ENCODE peak calls at places on chromosomes 13 and 19, in nine cellular contexts. One of them, this sample, is unnamed.

GRCh38 chr19:9673912-9674668 is 810 bp downstream of the ZNF562 start:
- DNase-seq in upper lobe of right lung: no peak
- DNase-seq in activated naive CD4-positive, alpha-beta T cell: no peak
- DNase-seq in NCI-H1436: no peak
- DNase-seq in stimulated activated CD4-positive, alpha-beta T cell treated with anti-CD3 and anti-CD28 coated beads, Interleukin-2, amount 100 ng/mL, for 24 hours: peak; percentile 15
- DNase-seq in left ventricle myocardium superior: no peak
- DNase-seq in CD8-positive, alpha-beta T cell: no peak
- DNase-seq in GM10248: no peak
- DNase-seq in GM19239: no peak
- DNase-seq in this sample: no peak

GRCh38 chr13:110323172-110323851 is 16.2 kb downstream of the COL4A2 start:
- DNase-seq in GM19239: no peak
- DNase-seq in GM10248: no peak
- DNase-seq in NCI-H1436: no peak
- DNase-seq in upper lobe of right lung: no peak
- DNase-seq in left ventricle myocardium superior: no peak
- DNase-seq in activated naive CD4-positive, alpha-beta T cell: no peak
- DNase-seq in stimulated activated CD4-positive, alpha-beta T cell treated with anti-CD3 and anti-CD28 coated beads, Interleukin-2, amount 100 ng/mL, for 24 hours: no peak
- DNase-seq in CD8-positive, alpha-beta T cell: no peak
- DNase-seq in this sample: peak; percentile 95

GRCh38 chr19:13115936-13116281 is 631 bp downstream of the TRMT1 start:
- DNase-seq in left ventricle myocardium superior: no peak
- DNase-seq in stimulated activated CD4-positive, alpha-beta T cell treated with anti-CD3 and anti-CD28 coated beads, Interleukin-2, amount 100 ng/mL, for 24 hours: no peak
- DNase-seq in activated naive CD4-positive, alpha-beta T cell: no peak
- DNase-seq in GM10248: no peak
- DNase-seq in CD8-positive, alpha-beta T cell: no peak
- DNase-seq in NCI-H1436: no peak
- DNase-seq in GM19239: no peak
- DNase-seq in upper lobe of right lung: no peak
- DNase-seq in this sample: no peak

GRCh38 chr19:18697680-18698079 is 14.2 kb downstream of the CRTC1 start:
- DNase-seq in left ventricle myocardium superior: peak; percentile 57
- DNase-seq in activated naive CD4-positive, alpha-beta T cell: no peak
- DNase-seq in stimulated activated CD4-positive, alpha-beta T cell treated with anti-CD3 and anti-CD28 coated beads, Interleukin-2, amount 100 ng/mL, for 24 hours: no peak
- DNase-seq in CD8-positive, alpha-beta T cell: no peak
- DNase-seq in GM19239: no peak
- DNase-seq in NCI-H1436: no peak
- DNase-seq in upper lobe of right lung: peak; percentile 85
- DNase-seq in GM10248: no peak
- DNase-seq in this sample: no peak

GRCh38 chr13:105804561-105805190 is 730.8 kb downstream of the EFNB2 start:
- DNase-seq in GM10248: no peak
- DNase-seq in GM19239: no peak
- DNase-seq in CD8-positive, alpha-beta T cell: no peak
- DNase-seq in left ventricle myocardium superior: no peak
- DNase-seq in activated naive CD4-positive, alpha-beta T cell: no peak
- DNase-seq in stimulated activated CD4-positive, alpha-beta T cell treated with anti-CD3 and anti-CD28 coated beads, Interleukin-2, amount 100 ng/mL, for 24 hours: no peak
- DNase-seq in upper lobe of right lung: no peak
- DNase-seq in NCI-H1436: no peak
- DNase-seq in this sample: no peak

GRCh38 chr13:101360525-101360924 is 55.8 kb downstream of the NALCN start:
- DNase-seq in GM10248: no peak
- DNase-seq in NCI-H1436: no peak
- DNase-seq in GM19239: no peak
- DNase-seq in stimulated activated CD4-positive, alpha-beta T cell treated with anti-CD3 and anti-CD28 coated beads, Interleukin-2, amount 100 ng/mL, for 24 hours: no peak
- DNase-seq in left ventricle myocardium superior: no peak
- DNase-seq in upper lobe of right lung: no peak
- DNase-seq in CD8-positive, alpha-beta T cell: no peak
- DNase-seq in activated naive CD4-positive, alpha-beta T cell: no peak
- DNase-seq in this sample: no peak

GRCh38 chr13:94595006-94595942 is 678 bp downstream of the TGDS start:
- DNase-seq in activated naive CD4-positive, alpha-beta T cell: no peak
- DNase-seq in CD8-positive, alpha-beta T cell: peak; percentile 36
- DNase-seq in GM10248: peak; percentile 27
- DNase-seq in upper lobe of right lung: no peak
- DNase-seq in NCI-H1436: no peak
- DNase-seq in stimulated activated CD4-positive, alpha-beta T cell treated with anti-CD3 and anti-CD28 coated beads, Interleukin-2, amount 100 ng/mL, for 24 hours: peak; percentile 44
- DNase-seq in GM19239: no peak
- DNase-seq in left ventricle myocardium superior: peak; percentile 30
- DNase-seq in this sample: no peak

GRCh38 chr19:38647966-38648788 is 728 bp downstream of the ACTN4 start:
- DNase-seq in GM19239: no peak
- DNase-seq in CD8-positive, alpha-beta T cell: no peak
- DNase-seq in left ventricle myocardium superior: no peak
- DNase-seq in upper lobe of right lung: no peak
- DNase-seq in NCI-H1436: no peak
- DNase-seq in activated naive CD4-positive, alpha-beta T cell: no peak
- DNase-seq in GM10248: no peak
- DNase-seq in stimulated activated CD4-positive, alpha-beta T cell treated with anti-CD3 and anti-CD28 coated beads, Interleukin-2, amount 100 ng/mL, for 24 hours: no peak
- DNase-seq in this sample: no peak

GRCh38 chr19:1852294-1852646 is 4.0 kb upstream of the REXO1 start:
- DNase-seq in NCI-H1436: peak; percentile 21
- DNase-seq in GM10248: no peak
- DNase-seq in activated naive CD4-positive, alpha-beta T cell: no peak
- DNase-seq in left ventricle myocardium superior: peak; percentile 37
- DNase-seq in GM19239: no peak
- DNase-seq in CD8-positive, alpha-beta T cell: no peak
- DNase-seq in stimulated activated CD4-positive, alpha-beta T cell treated with anti-CD3 and anti-CD28 coated beads, Interleukin-2, amount 100 ng/mL, for 24 hours: peak; percentile 51
- DNase-seq in upper lobe of right lung: no peak
- DNase-seq in this sample: no peak

GRCh38 chr13:20303636-20304035 is 71.5 kb upstream of the GJB6 start:
- DNase-seq in NCI-H1436: no peak
- DNase-seq in left ventricle myocardium superior: no peak
- DNase-seq in stimulated activated CD4-positive, alpha-beta T cell treated with anti-CD3 and anti-CD28 coated beads, Interleukin-2, amount 100 ng/mL, for 24 hours: no peak
- DNase-seq in GM19239: no peak
- DNase-seq in upper lobe of right lung: no peak
- DNase-seq in activated naive CD4-positive, alpha-beta T cell: no peak
- DNase-seq in CD8-positive, alpha-beta T cell: no peak
- DNase-seq in GM10248: no peak
- DNase-seq in this sample: no peak

GRCh38 chr19:2478756-2479555 is 3.0 kb downstream of the GADD45B start:
- DNase-seq in GM19239: no peak
- DNase-seq in left ventricle myocardium superior: peak; percentile 88
- DNase-seq in GM10248: peak; percentile 68
- DNase-seq in CD8-positive, alpha-beta T cell: peak; percentile 80
- DNase-seq in upper lobe of right lung: peak; percentile 90
- DNase-seq in stimulated activated CD4-positive, alpha-beta T cell treated with anti-CD3 and anti-CD28 coated beads, Interleukin-2, amount 100 ng/mL, for 24 hours: peak; percentile 70
- DNase-seq in activated naive CD4-positive, alpha-beta T cell: peak; percentile 25
- DNase-seq in NCI-H1436: no peak
- DNase-seq in this sample: no peak

GRCh38 chr13:44174769-44175425 is 198.7 kb upstream of the SERP2 start:
- DNase-seq in upper lobe of right lung: no peak
- DNase-seq in NCI-H1436: no peak
- DNase-seq in stimulated activated CD4-positive, alpha-beta T cell treated with anti-CD3 and anti-CD28 coated beads, Interleukin-2, amount 100 ng/mL, for 24 hours: no peak
- DNase-seq in activated naive CD4-positive, alpha-beta T cell: no peak
- DNase-seq in GM10248: no peak
- DNase-seq in left ventricle myocardium superior: no peak
- DNase-seq in GM19239: no peak
- DNase-seq in CD8-positive, alpha-beta T cell: no peak
- DNase-seq in this sample: no peak

GRCh38 chr19:29324717-29325116 is 111.8 kb upstream of the UQCRFS1 start:
- DNase-seq in CD8-positive, alpha-beta T cell: no peak
- DNase-seq in stimulated activated CD4-positive, alpha-beta T cell treated with anti-CD3 and anti-CD28 coated beads, Interleukin-2, amount 100 ng/mL, for 24 hours: no peak
- DNase-seq in activated naive CD4-positive, alpha-beta T cell: no peak
- DNase-seq in GM19239: no peak
- DNase-seq in GM10248: no peak
- DNase-seq in left ventricle myocardium superior: no peak
- DNase-seq in NCI-H1436: no peak
- DNase-seq in upper lobe of right lung: no peak
- DNase-seq in this sample: no peak

GRCh38 chr13:36059366-36059765 is 71.8 kb downstream of the DCLK1 start:
- DNase-seq in upper lobe of right lung: no peak
- DNase-seq in CD8-positive, alpha-beta T cell: no peak
- DNase-seq in left ventricle myocardium superior: peak; percentile 32
- DNase-seq in stimulated activated CD4-positive, alpha-beta T cell treated with anti-CD3 and anti-CD28 coated beads, Interleukin-2, amount 100 ng/mL, for 24 hours: no peak
- DNase-seq in GM10248: no peak
- DNase-seq in GM19239: no peak
- DNase-seq in activated naive CD4-positive, alpha-beta T cell: no peak
- DNase-seq in NCI-H1436: no peak
- DNase-seq in this sample: no peak

GRCh38 chr13:34458756-34459462 is 483.2 kb upstream of the NBEA start:
- DNase-seq in GM19239: no peak
- DNase-seq in left ventricle myocardium superior: no peak
- DNase-seq in upper lobe of right lung: no peak
- DNase-seq in GM10248: no peak
- DNase-seq in stimulated activated CD4-positive, alpha-beta T cell treated with anti-CD3 and anti-CD28 coated beads, Interleukin-2, amount 100 ng/mL, for 24 hours: no peak
- DNase-seq in CD8-positive, alpha-beta T cell: no peak
- DNase-seq in NCI-H1436: no peak
- DNase-seq in activated naive CD4-positive, alpha-beta T cell: no peak
- DNase-seq in this sample: no peak

GRCh38 chr13:107296804-107297203 is 728.9 kb upstream of the ARGLU1 start:
- DNase-seq in GM19239: no peak
- DNase-seq in upper lobe of right lung: no peak
- DNase-seq in CD8-positive, alpha-beta T cell: no peak
- DNase-seq in stimulated activated CD4-positive, alpha-beta T cell treated with anti-CD3 and anti-CD28 coated beads, Interleukin-2, amount 100 ng/mL, for 24 hours: no peak
- DNase-seq in activated naive CD4-positive, alpha-beta T cell: no peak
- DNase-seq in GM10248: no peak
- DNase-seq in NCI-H1436: no peak
- DNase-seq in left ventricle myocardium superior: no peak
- DNase-seq in this sample: no peak

GRCh38 chr13:89891416-89891815 is 1456.1 kb upstream of the MIR17HG start:
- DNase-seq in NCI-H1436: no peak
- DNase-seq in CD8-positive, alpha-beta T cell: no peak
- DNase-seq in stimulated activated CD4-positive, alpha-beta T cell treated with anti-CD3 and anti-CD28 coated beads, Interleukin-2, amount 100 ng/mL, for 24 hours: no peak
- DNase-seq in activated naive CD4-positive, alpha-beta T cell: no peak
- DNase-seq in left ventricle myocardium superior: no peak
- DNase-seq in upper lobe of right lung: no peak
- DNase-seq in GM19239: no peak
- DNase-seq in GM10248: no peak
- DNase-seq in this sample: no peak